ENCODE peak calls at places on chromosomes 13 and 19, in six cellular contexts. C is upper lobe of right lung, G is tibial artery, F is GM23338, P is psoas muscle, Q is fibroblast of lung. V is an unnamed sample.

GRCh38 chr19:58356236-58356970 is 3.1 kb upstream of the A1BG start:
- DNase-seq in Q (peak; percentile 39), F (peak; percentile 82), G (no peak), P (no peak), C (no peak), V (no peak)

GRCh38 chr19:14477417-14478112 is 2.4 kb upstream of the PTGER1 start:
- DNase-seq in P (no peak), F (no peak), G (no peak), C (no peak), Q (peak; percentile 73), V (no peak)

GRCh38 chr19:19434483-19435045 is 29.1 kb downstream of the GATAD2A start:
- DNase-seq in F (no peak), C (no peak), P (peak; percentile 66), G (peak; percentile 80), Q (peak; percentile 59), V (no peak)

GRCh38 chr13:108961542-108962125 is 332.2 kb downstream of the MYO16 start:
- DNase-seq in P (no peak), F (peak; percentile 75), Q (peak; percentile 74), C (no peak), G (no peak), V (no peak)

GRCh38 chr19:3968556-3969434 is 2.1 kb downstream of the DAPK3 start:
- DNase-seq in P (peak; percentile 84), Q (peak; percentile 100), G (peak; percentile 98), F (peak; percentile 97), C (peak; percentile 82), V (peak; percentile 98)

GRCh38 chr13:109955598-109955997 is 169.2 kb upstream of the IRS2 start:
- DNase-seq in P (no peak), Q (peak; percentile 53), C (no peak), F (no peak), G (no peak), V (no peak)

GRCh38 chr19:57935731-57936130 is 529 bp upstream of the ZNF418 start:
- DNase-seq in C (no peak), P (no peak), Q (no peak), F (no peak), G (no peak), V (no peak)

GRCh38 chr19:7869910-7870511 is 4.2 kb downstream of the PRR36 start:
- DNase-seq in Q (no peak), F (peak; percentile 96), P (peak; percentile 55), G (no peak), C (peak; percentile 79), V (no peak)

GRCh38 chr13:79090552-79091159 is 315.4 kb downstream of the RBM26 start:
- DNase-seq in Q (no peak), P (no peak), C (no peak), G (no peak), F (peak; percentile 23), V (no peak)

GRCh38 chr19:3655402-3656072 is 28.9 kb upstream of the CACTIN start:
- DNase-seq in C (no peak), P (peak; percentile 55), F (no peak), G (peak; percentile 70), Q (peak; percentile 95), V (peak; percentile 82)

GRCh38 chr13:25493930-25494707 is 122.3 kb downstream of the ATP8A2 start:
- DNase-seq in P (no peak), C (no peak), Q (no peak), F (peak; percentile 48), G (no peak), V (no peak)

GRCh38 chr19:39345956-39346355 is 3.7 kb downstream of the SAMD4B start:
- DNase-seq in Q (no peak), C (no peak), G (no peak), P (no peak), F (no peak), V (no peak)
- TF ChIP-seq CTCF in Q (peak; percentile 9), C (no peak), G (no peak), P (no peak), F (no peak), V (peak; percentile 2)

GRCh38 chr19:1447944-1448343 is 2.0 kb upstream of the APC2 start:
- DNase-seq in G (no peak), P (no peak), F (no peak), Q (no peak), C (no peak), V (no peak)
- H3K27me3 ChIP-seq in G (peaks cover 78% of the 10 kb centered on the region), P (no peaks in the 10 kb centered on the region), F (peaks cover 45% of the 10 kb centered on the region), Q (peaks cover 55% of the 10 kb centered on the region), C (peaks cover 77% of the 10 kb centered on the region), V (peaks cover 34% of the 10 kb centered on the region)

GRCh38 chr13:98484289-98485219 is 92.4 kb downstream of the STK24 start:
- DNase-seq in F (peak; percentile 91), G (peak; percentile 95), Q (peak; percentile 95), P (peak; percentile 82), C (peak; percentile 87), V (peak; percentile 88)
- TF ChIP-seq CTCF in F (no peak), G (no peak), Q (no peak), P (no peak), C (no peak), V (no peak)

DNA sequence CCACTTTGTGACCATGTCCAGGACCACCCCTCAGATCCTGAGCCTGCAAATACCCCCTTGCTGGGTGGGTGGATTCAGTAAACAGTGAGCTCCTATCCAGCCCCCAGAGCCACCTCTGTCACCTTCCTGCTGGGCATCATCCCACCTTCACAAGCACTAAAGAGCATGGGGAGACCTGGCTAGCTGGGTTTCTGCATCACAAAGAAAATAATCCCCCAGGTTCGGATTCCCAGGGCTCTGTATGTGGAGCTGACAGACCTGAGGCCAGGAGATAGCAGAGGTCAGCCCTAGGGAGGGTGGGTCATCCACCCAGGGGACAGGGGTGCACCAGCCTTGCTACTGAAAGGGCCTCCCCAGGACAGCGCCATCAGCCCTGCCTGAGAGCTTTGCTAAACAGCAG is 7.7 kb upstream of the CEACAM7 start:
- DNase-seq in G (no peak), P (no peak), F (no peak), C (peak; percentile 30), Q (no peak), V (no peak)
- H3K27me3 ChIP-seq in G (peaks cover 2% of the 10 kb centered on the region), P (no peaks in the 10 kb centered on the region), F (peaks cover 10% of the 10 kb centered on the region), C (no peaks in the 10 kb centered on the region), Q (peaks cover 2% of the 10 kb centered on the region), V (no peaks in the 10 kb centered on the region)

DNA sequence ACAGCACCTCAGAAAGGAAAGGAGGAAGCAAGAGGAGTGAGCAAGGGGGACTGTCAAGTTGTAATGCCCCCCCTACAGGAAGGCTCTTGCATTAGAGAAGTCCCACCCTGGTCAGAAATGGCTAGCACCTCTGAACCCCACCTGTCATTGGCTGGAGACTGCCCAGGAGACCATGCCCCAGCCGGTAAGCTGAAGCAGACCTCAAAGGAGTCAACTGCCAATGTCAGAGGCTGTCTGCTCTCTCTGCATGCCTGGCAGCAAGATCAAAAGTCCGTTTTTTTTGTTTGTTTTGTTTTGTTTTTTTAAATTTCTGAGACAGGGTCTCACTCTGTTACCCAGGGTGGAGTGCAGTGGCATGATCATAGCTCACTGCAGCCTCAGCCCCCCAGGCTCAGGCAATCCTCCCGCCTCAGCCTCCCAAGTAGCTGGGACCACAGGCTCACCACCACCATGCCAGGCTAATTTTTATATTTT is 8.1 kb upstream of the BCL3 start:
- DNase-seq in P (no peak), Q (no peak), C (no peak), G (no peak), F (no peak), V (no peak)
- TF ChIP-seq CTCF in P (no peak), Q (no peak), C (no peak), G (no peak), F (peak; percentile 0), V (peak; percentile 4)

GRCh38 chr19:35083678-35084077 is 31.9 kb upstream of the FXYD3 start:
- DNase-seq in F (no peak), C (no peak), Q (no peak), P (no peak), G (no peak), V (no peak)

GRCh38 chr19:35081201-35081600 is 34.4 kb upstream of the FXYD3 start:
- DNase-seq in Q (no peak), F (no peak), C (no peak), G (no peak), P (no peak), V (no peak)

GRCh38 chr19:35085947-35086346 is 29.7 kb upstream of the FXYD3 start:
- DNase-seq in C (no peak), Q (no peak), G (no peak), P (no peak), F (no peak), V (no peak)

GRCh38 chr19:35086455-35086854 is 29.2 kb upstream of the FXYD3 start:
- DNase-seq in G (no peak), F (no peak), P (no peak), Q (no peak), C (no peak), V (no peak)

GRCh38 chr19:35084078-35084762 is 31.4 kb upstream of the FXYD3 start:
- DNase-seq in Q (no peak), C (no peak), P (no peak), G (no peak), F (no peak), V (no peak)
- H3K27me3 ChIP-seq in Q (no peaks in the 10 kb centered on the region), C (no peaks in the 10 kb centered on the region), P (no peaks in the 10 kb centered on the region), G (peaks cover 38% of the 10 kb centered on the region), F (no peaks in the 10 kb centered on the region), V (no peaks in the 10 kb centered on the region)

V was measured in BJ.